ENCODE peak calls at places on chromosomes 12 and 14, in seven cellular contexts. One of them, this sample, is unnamed.
A peak's percentile ranks its signal among the peaks of the same experiment; 100 is the strongest.

GRCh38 chr12:4355843-4356327 is 23.6 kb downstream of the FGF23 start:
- DNase-seq in neuronal stem cell: peak; percentile 36
- DNase-seq in IMR-90: peak; percentile 8
- DNase-seq in ascending aorta: no peak
- DNase-seq in cardiac muscle cell: peak; percentile 27
- DNase-seq in left ventricle myocardium inferior: no peak
- DNase-seq in uterus: no peak
- DNase-seq in this sample: peak; percentile 50

GRCh38 chr12:84804691-84805473 is 107.7 kb downstream of the SLC6A15 start:
- DNase-seq in IMR-90: no peak
- DNase-seq in ascending aorta: no peak
- DNase-seq in left ventricle myocardium inferior: no peak
- DNase-seq in uterus: no peak
- DNase-seq in cardiac muscle cell: no peak
- DNase-seq in neuronal stem cell: no peak
- DNase-seq in this sample: no peak

GRCh38 chr12:3632256-3633240 is 120.4 kb downstream of the CRACR2A start:
- DNase-seq in left ventricle myocardium inferior: no peak
- DNase-seq in ascending aorta: no peak
- DNase-seq in uterus: no peak
- DNase-seq in cardiac muscle cell: no peak
- DNase-seq in IMR-90: no peak
- DNase-seq in neuronal stem cell: no peak
- DNase-seq in this sample: no peak

GRCh38 chr14:66359500-66359899 is 126.7 kb upstream of the CCDC196 start:
- DNase-seq in uterus: peak; percentile 16
- DNase-seq in IMR-90: peak; percentile 64
- DNase-seq in neuronal stem cell: peak; percentile 66
- DNase-seq in ascending aorta: no peak
- DNase-seq in cardiac muscle cell: peak; percentile 81
- DNase-seq in left ventricle myocardium inferior: no peak
- DNase-seq in this sample: peak; percentile 42

GRCh38 chr12:66304296-66304915 is 2.1 kb downstream of the HELB start:
- DNase-seq in IMR-90: no peak
- DNase-seq in neuronal stem cell: no peak
- DNase-seq in ascending aorta: no peak
- DNase-seq in cardiac muscle cell: no peak
- DNase-seq in uterus: no peak
- DNase-seq in left ventricle myocardium inferior: no peak
- DNase-seq in this sample: no peak

GRCh38 chr14:52333108-52333507 is 19.0 kb downstream of the PTGER2 start:
- DNase-seq in IMR-90: no peak
- DNase-seq in neuronal stem cell: no peak
- DNase-seq in cardiac muscle cell: no peak
- DNase-seq in left ventricle myocardium inferior: no peak
- DNase-seq in uterus: no peak
- DNase-seq in ascending aorta: no peak
- DNase-seq in this sample: no peak

GRCh38 chr14:89372156-89372555 is 44.9 kb downstream of the FOXN3 start:
- DNase-seq in uterus: no peak
- DNase-seq in ascending aorta: no peak
- DNase-seq in cardiac muscle cell: no peak
- DNase-seq in left ventricle myocardium inferior: no peak
- DNase-seq in IMR-90: peak; percentile 66
- DNase-seq in neuronal stem cell: no peak
- DNase-seq in this sample: no peak

GRCh38 chr12:1738480-1738879 is 47.6 kb downstream of the ADIPOR2 start:
- DNase-seq in uterus: no peak
- DNase-seq in neuronal stem cell: no peak
- DNase-seq in IMR-90: no peak
- DNase-seq in cardiac muscle cell: peak; percentile 17
- DNase-seq in ascending aorta: no peak
- DNase-seq in left ventricle myocardium inferior: no peak
- DNase-seq in this sample: no peak

GRCh38 chr12:3446653-3447270 is 44.2 kb upstream of the PRMT8 start:
- DNase-seq in IMR-90: no peak
- DNase-seq in neuronal stem cell: no peak
- DNase-seq in left ventricle myocardium inferior: no peak
- DNase-seq in ascending aorta: no peak
- DNase-seq in uterus: no peak
- DNase-seq in cardiac muscle cell: no peak
- DNase-seq in this sample: no peak

GRCh38 chr12:51951843-51952722 is 584 bp downstream of the ACVR1B start:
- DNase-seq in neuronal stem cell: no peak
- DNase-seq in ascending aorta: no peak
- DNase-seq in left ventricle myocardium inferior: no peak
- DNase-seq in cardiac muscle cell: no peak
- DNase-seq in IMR-90: no peak
- DNase-seq in uterus: peak; percentile 30
- DNase-seq in this sample: peak; percentile 30

GRCh38 chr12:110270125-110270962 is 10.7 kb upstream of the ATP2A2 start:
- DNase-seq in ascending aorta: no peak
- DNase-seq in neuronal stem cell: no peak
- DNase-seq in IMR-90: peak; percentile 73
- DNase-seq in left ventricle myocardium inferior: peak; percentile 55
- DNase-seq in cardiac muscle cell: peak; percentile 68
- DNase-seq in uterus: peak; percentile 72
- DNase-seq in this sample: no peak

GRCh38 chr12:91355150-91356006 is 172.8 kb upstream of the DCN start:
- DNase-seq in neuronal stem cell: peak; percentile 59
- DNase-seq in left ventricle myocardium inferior: peak; percentile 56
- DNase-seq in IMR-90: peak; percentile 80
- DNase-seq in ascending aorta: no peak
- DNase-seq in cardiac muscle cell: peak; percentile 87
- DNase-seq in uterus: peak; percentile 80
- DNase-seq in this sample: peak; percentile 17

GRCh38 chr12:52715416-52715815 is 12.1 kb upstream of the KRT77 start:
- DNase-seq in ascending aorta: no peak
- DNase-seq in neuronal stem cell: no peak
- DNase-seq in left ventricle myocardium inferior: no peak
- DNase-seq in cardiac muscle cell: no peak
- DNase-seq in IMR-90: no peak
- DNase-seq in uterus: no peak
- DNase-seq in this sample: no peak

GRCh38 chr12:104889735-104890134 is 68.4 kb downstream of the SLC41A2 start:
- DNase-seq in ascending aorta: no peak
- DNase-seq in cardiac muscle cell: no peak
- DNase-seq in left ventricle myocardium inferior: no peak
- DNase-seq in neuronal stem cell: no peak
- DNase-seq in IMR-90: no peak
- DNase-seq in uterus: no peak
- DNase-seq in this sample: no peak

GRCh38 chr14:75126121-75126544 is 715 bp downstream of the NEK9 start:
- DNase-seq in uterus: no peak
- DNase-seq in cardiac muscle cell: no peak
- DNase-seq in left ventricle myocardium inferior: no peak
- DNase-seq in neuronal stem cell: no peak
- DNase-seq in ascending aorta: no peak
- DNase-seq in IMR-90: no peak
- DNase-seq in this sample: peak; percentile 37

GRCh38 chr12:111453071-111453989 is 47.6 kb downstream of the SH2B3 start:
- DNase-seq in neuronal stem cell: no peak
- DNase-seq in uterus: peak; percentile 2
- DNase-seq in IMR-90: no peak
- DNase-seq in cardiac muscle cell: no peak
- DNase-seq in ascending aorta: no peak
- DNase-seq in left ventricle myocardium inferior: no peak
- DNase-seq in this sample: no peak

GRCh38 chr14:99663716-99664635 is 19.0 kb downstream of the HHIPL1 start:
- DNase-seq in ascending aorta: no peak
- DNase-seq in uterus: no peak
- DNase-seq in neuronal stem cell: no peak
- DNase-seq in left ventricle myocardium inferior: no peak
- DNase-seq in IMR-90: no peak
- DNase-seq in cardiac muscle cell: no peak
- DNase-seq in this sample: no peak

GRCh38 chr14:100712490-100712889 is 14.2 kb upstream of the DLK1 start:
- DNase-seq in uterus: no peak
- DNase-seq in neuronal stem cell: no peak
- DNase-seq in cardiac muscle cell: no peak
- DNase-seq in IMR-90: no peak
- DNase-seq in ascending aorta: no peak
- DNase-seq in left ventricle myocardium inferior: no peak
- DNase-seq in this sample: no peak

GRCh38 chr12:11209098-11209497 is 22.4 kb upstream of the TAS2R42 start:
- DNase-seq in ascending aorta: no peak
- DNase-seq in left ventricle myocardium inferior: no peak
- DNase-seq in uterus: no peak
- DNase-seq in cardiac muscle cell: no peak
- DNase-seq in neuronal stem cell: peak; percentile 38
- DNase-seq in IMR-90: no peak
- DNase-seq in this sample: no peak

GRCh38 chr12:2170376-2170775 is 117.6 kb downstream of the CACNA1C start:
- DNase-seq in cardiac muscle cell: peak; percentile 58
- DNase-seq in left ventricle myocardium inferior: no peak
- DNase-seq in neuronal stem cell: no peak
- DNase-seq in IMR-90: no peak
- DNase-seq in uterus: peak; percentile 60
- DNase-seq in ascending aorta: no peak
- DNase-seq in this sample: no peak

GRCh38 chr12:127150479-127150878 is 1116.5 kb upstream of the TMEM132C start:
- DNase-seq in left ventricle myocardium inferior: no peak
- DNase-seq in cardiac muscle cell: no peak
- DNase-seq in neuronal stem cell: no peak
- DNase-seq in uterus: no peak
- DNase-seq in IMR-90: no peak
- DNase-seq in ascending aorta: no peak
- DNase-seq in this sample: no peak

GRCh38 chr12:127149226-127149964 is 1117.6 kb upstream of the TMEM132C start:
- DNase-seq in neuronal stem cell: no peak
- DNase-seq in uterus: no peak
- DNase-seq in left ventricle myocardium inferior: no peak
- DNase-seq in cardiac muscle cell: peak; percentile 45
- DNase-seq in ascending aorta: no peak
- DNase-seq in IMR-90: peak; percentile 68
- DNase-seq in this sample: no peak

GRCh38 chr12:127148318-127148717 is 1118.7 kb upstream of the TMEM132C start:
- DNase-seq in cardiac muscle cell: no peak
- DNase-seq in left ventricle myocardium inferior: no peak
- DNase-seq in neuronal stem cell: no peak
- DNase-seq in IMR-90: no peak
- DNase-seq in ascending aorta: no peak
- DNase-seq in uterus: no peak
- DNase-seq in this sample: no peak

GRCh38 chr12:127147724-127148123 is 1119.2 kb upstream of the TMEM132C start:
- DNase-seq in ascending aorta: no peak
- DNase-seq in neuronal stem cell: no peak
- DNase-seq in cardiac muscle cell: peak; percentile 28
- DNase-seq in IMR-90: no peak
- DNase-seq in uterus: no peak
- DNase-seq in left ventricle myocardium inferior: no peak
- DNase-seq in this sample: no peak

DNA sequence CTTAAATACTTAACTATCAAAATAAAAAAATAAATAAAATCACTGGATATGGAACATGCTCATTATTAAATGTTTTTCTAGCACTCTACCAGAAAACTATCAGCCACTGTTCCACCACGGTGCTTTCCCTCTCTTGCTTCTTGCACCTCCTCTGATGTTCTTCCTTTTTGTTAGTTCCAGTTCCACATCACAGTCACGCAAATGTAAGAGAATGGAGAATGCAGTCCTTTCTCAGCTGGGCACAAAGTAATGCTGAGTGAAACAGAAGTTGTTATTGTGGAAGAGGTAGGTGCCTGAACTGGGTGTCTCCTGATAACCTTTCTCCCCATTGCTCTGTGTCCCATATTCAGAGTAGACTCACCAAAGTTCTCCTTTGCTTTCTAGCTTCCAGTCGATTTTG is 1116.9 kb upstream of the TMEM132C start:
- DNase-seq in ascending aorta: no peak
- DNase-seq in uterus: no peak
- DNase-seq in IMR-90: no peak
- DNase-seq in neuronal stem cell: no peak
- DNase-seq in cardiac muscle cell: no peak
- DNase-seq in left ventricle myocardium inferior: no peak
- DNase-seq in this sample: no peak
- H3K27ac ChIP-seq in ascending aorta: no peak overlapping the region
- H3K27ac ChIP-seq in uterus: no peak overlapping the region
- H3K27ac ChIP-seq in IMR-90: no peak overlapping the region
- H3K27ac ChIP-seq in neuronal stem cell: no peak overlapping the region
- H3K27ac ChIP-seq in cardiac muscle cell: no peak overlapping the region
- H3K27ac ChIP-seq in left ventricle myocardium inferior: no peak overlapping the region
- H3K27ac ChIP-seq in this sample: no peak overlapping the region

DNA sequence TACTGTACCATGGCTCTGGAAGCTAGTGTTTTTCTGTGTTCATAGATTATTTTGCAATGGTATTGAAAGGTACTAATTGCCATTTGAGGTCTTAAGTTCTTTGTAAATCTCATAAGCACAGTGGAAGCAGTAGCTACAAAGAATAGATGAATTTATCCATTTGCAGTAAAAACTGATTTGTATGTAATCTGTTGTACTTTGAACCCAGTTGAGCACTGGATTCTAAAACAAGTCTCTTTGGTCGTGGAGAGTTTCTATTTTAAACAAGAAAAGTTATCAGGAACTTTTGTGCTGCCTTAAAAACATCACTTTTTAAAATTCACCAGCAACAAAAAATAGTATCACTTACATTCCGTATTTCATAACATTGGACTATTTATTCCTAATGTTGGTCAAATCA is 4.1 kb downstream of the RAP1B start:
- DNase-seq in cardiac muscle cell: no peak
- DNase-seq in IMR-90: no peak
- DNase-seq in neuronal stem cell: no peak
- DNase-seq in ascending aorta: no peak
- DNase-seq in uterus: no peak
- DNase-seq in left ventricle myocardium inferior: no peak
- DNase-seq in this sample: no peak
- H3K4me1 ChIP-seq in cardiac muscle cell: peaks cover 28% of the 10 kb centered on the region
- H3K4me1 ChIP-seq in IMR-90: peaks cover 11% of the 10 kb centered on the region
- H3K4me1 ChIP-seq in neuronal stem cell: peaks cover 2% of the 10 kb centered on the region
- H3K4me1 ChIP-seq in ascending aorta: peaks cover 22% of the 10 kb centered on the region
- H3K4me1 ChIP-seq in uterus: peaks cover 14% of the 10 kb centered on the region
- H3K4me1 ChIP-seq in left ventricle myocardium inferior: peaks cover 88% of the 10 kb centered on the region
- H3K4me1 ChIP-seq in this sample: peaks cover 33% of the 10 kb centered on the region

GRCh38 chr14:68952544-68953535 is 26.3 kb downstream of the ACTN1 start:
- DNase-seq in uterus: peak; percentile 80
- DNase-seq in cardiac muscle cell: peak; percentile 87
- DNase-seq in IMR-90: peak; percentile 94
- DNase-seq in ascending aorta: no peak
- DNase-seq in left ventricle myocardium inferior: peak; percentile 59
- DNase-seq in neuronal stem cell: no peak
- DNase-seq in this sample: no peak
- H3K27ac ChIP-seq in uterus: peak overlapping the region; percentile 93
- H3K27ac ChIP-seq in cardiac muscle cell: peak overlapping the region; percentile 74
- H3K27ac ChIP-seq in IMR-90: peak overlapping the region; percentile 76
- H3K27ac ChIP-seq in ascending aorta: peak overlapping the region; percentile 92
- H3K27ac ChIP-seq in left ventricle myocardium inferior: peak overlapping the region; percentile 88
- H3K27ac ChIP-seq in neuronal stem cell: no peak overlapping the region
- H3K27ac ChIP-seq in this sample: peak overlapping the region; percentile 56

DNA sequence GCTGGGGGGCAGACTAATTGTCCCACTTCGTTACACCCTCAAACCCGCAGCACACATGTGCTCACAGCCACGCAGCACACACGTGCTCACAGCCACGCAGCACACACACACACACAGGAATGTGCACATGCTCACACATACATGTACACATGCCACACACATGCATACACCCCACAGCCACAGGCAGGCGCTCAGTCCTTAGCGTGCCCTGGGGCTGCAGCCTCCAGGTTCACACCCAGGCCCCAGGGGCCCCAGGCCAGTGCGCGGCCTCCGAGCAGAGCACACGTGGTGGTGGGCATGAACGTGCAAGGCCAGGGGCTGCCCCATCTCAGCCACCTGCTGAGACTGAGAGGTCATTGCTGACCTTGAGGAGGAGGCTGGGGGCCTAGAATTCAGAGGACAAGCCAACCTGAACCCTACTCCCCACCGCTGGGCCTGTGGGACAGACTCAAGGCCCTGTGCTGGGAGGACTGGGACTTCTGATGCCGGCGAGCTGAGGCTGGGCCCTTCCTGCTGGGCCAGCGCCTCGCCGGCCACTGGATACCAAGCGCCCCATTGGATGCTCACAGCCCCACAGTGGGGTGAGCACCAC is 15.7 kb downstream of the TRMT61A start:
- DNase-seq in cardiac muscle cell: no peak
- DNase-seq in uterus: no peak
- DNase-seq in ascending aorta: no peak
- DNase-seq in neuronal stem cell: no peak
- DNase-seq in IMR-90: no peak
- DNase-seq in left ventricle myocardium inferior: no peak
- DNase-seq in this sample: no peak
- H3K4me1 ChIP-seq in cardiac muscle cell: peaks cover 6% of the 10 kb centered on the region
- H3K4me1 ChIP-seq in uterus: peaks cover 13% of the 10 kb centered on the region
- H3K4me1 ChIP-seq in ascending aorta: peaks cover 53% of the 10 kb centered on the region
- H3K4me1 ChIP-seq in neuronal stem cell: peaks cover 62% of the 10 kb centered on the region
- H3K4me1 ChIP-seq in IMR-90: peaks cover 23% of the 10 kb centered on the region
- H3K4me1 ChIP-seq in left ventricle myocardium inferior: peaks cover 73% of the 10 kb centered on the region
- H3K4me1 ChIP-seq in this sample: no peaks in the 10 kb centered on the region

This sample was measured in naive thymus-derived CD4-positive, alpha-beta T cell.